ENCODE peak calls at places on chromosomes 6 and 20, in five cellular contexts. P, S, L, W and K are unnamed samples.

GRCh38 chr6:142946924-142947701 is 2.1 kb upstream of the HIVEP2 start:
- DNase-seq in P (no peak), S (peak; percentile 88), L (peak; percentile 54), W (peak; percentile 70), K (peak; percentile 76)

GRCh38 chr6:160667854-160668481 is 3.9 kb upstream of the LPA start:
- DNase-seq in P (no peak), S (no peak), L (peak; percentile 53), W (no peak), K (peak; percentile 52)

GRCh38 chr6:30325150-30325872 is 1.4 kb upstream of the TRIM39 start:
- DNase-seq in P (no peak), S (no peak), L (peak; percentile 66), W (no peak), K (peak; percentile 68)

GRCh38 chr6:168884646-168885086 is 369.0 kb downstream of the THBS2 start:
- DNase-seq in P (no peak), S (peak; percentile 85), L (peak; percentile 34), W (peak; percentile 58), K (peak; percentile 6)

GRCh38 chr20:41335591-41335990 is 5.0 kb upstream of the LPIN3 start:
- DNase-seq in P (no peak), S (no peak), L (no peak), W (no peak), K (no peak)

GRCh38 chr6:166543603-166544293 is 42.7 kb downstream of the RAMACL start:
- DNase-seq in P (no peak), S (no peak), L (no peak), W (no peak), K (no peak)

GRCh38 chr6:108452725-108453195 is 108.0 kb upstream of the FOXO3 start:
- DNase-seq in P (no peak), S (no peak), L (no peak), W (no peak), K (no peak)

GRCh38 chr6:118660218-118660569 is 8.8 kb upstream of the CEP85L start:
- DNase-seq in P (no peak), S (no peak), L (no peak), W (peak; percentile 29), K (no peak)

GRCh38 chr6:158033751-158034702 is 52.4 kb downstream of the SYNJ2 start:
- DNase-seq in P (no peak), S (peak; percentile 77), L (peak; percentile 84), W (no peak), K (peak; percentile 32)

GRCh38 chr6:123333000-123333756 is 303.6 kb downstream of the TRDN start:
- DNase-seq in P (no peak), S (no peak), L (no peak), W (no peak), K (no peak)

GRCh38 chr6:35727206-35727934 is 9.5 kb upstream of the ARMC12 start:
- DNase-seq in P (peak; percentile 19), S (peak; percentile 85), L (peak; percentile 58), W (no peak), K (peak; percentile 51)

GRCh38 chr20:58553841-58554240 is 38.6 kb upstream of the APCDD1L start:
- DNase-seq in P (no peak), S (no peak), L (no peak), W (no peak), K (no peak)

GRCh38 chr6:130116273-130116672 is 97.9 kb downstream of the L3MBTL3 start:
- DNase-seq in P (no peak), S (no peak), L (no peak), W (no peak), K (no peak)

GRCh38 chr6:41373367-41373918 is 38.0 kb downstream of the NCR2 start:
- DNase-seq in P (no peak), S (no peak), L (no peak), W (no peak), K (no peak)

GRCh38 chr6:41371461-41371991 is 36.1 kb downstream of the NCR2 start:
- DNase-seq in P (no peak), S (peak; percentile 67), L (no peak), W (no peak), K (no peak)

GRCh38 chr6:41371992-41372525 is 36.7 kb downstream of the NCR2 start:
- DNase-seq in P (no peak), S (no peak), L (no peak), W (no peak), K (no peak)

GRCh38 chr6:41373919-41374617 is 38.7 kb downstream of the NCR2 start:
- DNase-seq in P (no peak), S (no peak), L (no peak), W (no peak), K (no peak)

GRCh38 chr6:41372526-41373366 is 37.3 kb downstream of the NCR2 start:
- DNase-seq in P (no peak), S (no peak), L (no peak), W (no peak), K (no peak)
- H3K4me3 ChIP-seq in P (no peak overlapping the region), S (peak overlapping the region; percentile 35), L (peak overlapping the region; percentile 43), W (peak overlapping the region; percentile 45), K (no peak overlapping the region)

GRCh38 chr20:50520222-50520877 is 10.2 kb downstream of the PTPN1 start:
- DNase-seq in P (no peak), S (no peak), L (no peak), W (no peak), K (no peak)
- H3K4me3 ChIP-seq in P (no peak overlapping the region), S (no peak overlapping the region), L (no peak overlapping the region), W (peak overlapping the region; percentile 16), K (no peak overlapping the region)

GRCh38 chr6:47126647-47127339 is 84.7 kb upstream of the ADGRF1 start:
- DNase-seq in P (no peak), S (no peak), L (no peak), W (no peak), K (peak; percentile 44)
- H3K4me3 ChIP-seq in P (no peak overlapping the region), S (no peak overlapping the region), L (no peak overlapping the region), W (no peak overlapping the region), K (no peak overlapping the region)

GRCh38 chr20:10475225-10475624 is 40.1 kb downstream of the SLX4IP start:
- DNase-seq in P (no peak), S (no peak), L (no peak), W (no peak), K (no peak)

GRCh38 chr20:10476319-10476724 is 41.2 kb downstream of the SLX4IP start:
- DNase-seq in P (no peak), S (no peak), L (no peak), W (no peak), K (peak; percentile 18)

GRCh38 chr20:10481671-10482070 is 46.6 kb downstream of the SLX4IP start:
- DNase-seq in P (no peak), S (no peak), L (no peak), W (no peak), K (no peak)

GRCh38 chr20:10478930-10479329 is 43.8 kb downstream of the SLX4IP start:
- DNase-seq in P (no peak), S (no peak), L (peak; percentile 42), W (no peak), K (no peak)

DNA sequence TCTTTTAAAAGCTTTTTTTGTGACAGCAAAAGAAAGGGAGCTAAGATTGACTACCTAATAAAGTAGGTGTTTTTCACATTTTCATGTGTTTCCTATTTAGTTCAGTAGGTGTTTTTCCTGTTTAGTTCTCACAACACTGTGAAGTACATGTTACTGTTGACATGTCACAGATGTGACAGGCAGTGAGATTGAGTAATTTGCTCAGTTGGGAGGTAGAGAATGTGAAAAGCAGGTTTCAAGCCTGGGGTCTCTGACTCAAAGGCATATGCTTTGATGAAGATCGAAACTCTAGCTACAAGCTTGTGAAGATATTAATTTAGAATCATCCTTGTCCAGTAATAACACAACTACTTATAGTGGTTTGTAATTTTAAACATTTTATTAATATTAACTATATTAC is 43.1 kb downstream of the SLX4IP start:
- DNase-seq in P (no peak), S (no peak), L (no peak), W (no peak), K (no peak)
- H3K4me3 ChIP-seq in P (no peak overlapping the region), S (no peak overlapping the region), L (no peak overlapping the region), W (no peak overlapping the region), K (no peak overlapping the region)

GRCh38 chr6:75750925-75751324 is 1.9 kb downstream of the MYO6 start:
- DNase-seq in P (no peak), S (no peak), L (no peak), W (no peak), K (no peak)

GRCh38 chr6:75751443-75751842 is 2.4 kb downstream of the MYO6 start:
- DNase-seq in P (no peak), S (no peak), L (no peak), W (no peak), K (no peak)

GRCh38 chr6:75755704-75756103 is 6.7 kb downstream of the MYO6 start:
- DNase-seq in P (no peak), S (no peak), L (no peak), W (no peak), K (no peak)

GRCh38 chr6:75748743-75749538 is at the start of gene MYO6:
- DNase-seq in P (no peak), S (peak; percentile 90), L (peak; percentile 48), W (peak; percentile 1), K (peak; percentile 37)

DNA sequence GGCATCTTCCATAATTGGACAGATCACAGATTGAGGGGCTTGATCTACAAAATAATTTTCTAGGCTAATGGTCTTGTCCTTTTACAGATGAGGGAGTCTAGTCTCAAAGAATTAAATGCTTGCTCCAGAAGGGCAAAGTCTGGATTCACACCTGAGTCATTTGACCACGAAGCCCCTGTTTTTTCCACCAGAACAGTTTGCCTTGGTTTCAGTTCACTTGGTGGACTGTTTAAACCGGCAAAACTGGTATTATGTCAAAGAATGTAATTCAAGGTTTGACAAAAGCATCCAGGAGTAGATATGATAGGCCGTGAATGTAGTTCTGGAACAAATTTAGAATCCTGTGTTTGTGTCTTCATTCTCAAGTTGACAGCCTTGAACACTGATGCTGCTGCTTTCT is 3.3 kb downstream of the MYO6 start:
- DNase-seq in P (no peak), S (no peak), L (no peak), W (no peak), K (peak; percentile 45)
- H3K4me3 ChIP-seq in P (no peak overlapping the region), S (no peak overlapping the region), L (no peak overlapping the region), W (no peak overlapping the region), K (no peak overlapping the region)

GRCh38 chr20:63027425-63028389 is 20.9 kb upstream of the BHLHE23 start:
- DNase-seq in P (no peak), S (peak; percentile 36), L (peak; percentile 71), W (no peak), K (no peak)
- H3K4me3 ChIP-seq in P (no peak overlapping the region), S (no peak overlapping the region), L (no peak overlapping the region), W (no peak overlapping the region), K (no peak overlapping the region)

GRCh38 chr6:12750416-12750815 is 33.8 kb downstream of the PHACTR1 start:
- DNase-seq in P (no peak), S (no peak), L (no peak), W (no peak), K (no peak)
- H3K4me3 ChIP-seq in P (no peak overlapping the region), S (no peak overlapping the region), L (no peak overlapping the region), W (no peak overlapping the region), K (no peak overlapping the region)